ENCODE peak calls at places on chromosome 19, in ten cellular contexts. H, Y, E, J, S, B, A, T, V and U are unnamed samples.

GRCh38 chr19:18274303-18274775 is at the start of gene IQCN:
- DNase-seq in H (peak; percentile 75), V (no peak), T (no peak), J (peak; percentile 84), S (no peak), A (no peak), Y (no peak), E (no peak), B (no peak), U (no peak)

GRCh38 chr19:5691205-5691929 is 1.3 kb downstream of the RPL36 start:
- DNase-seq in E (no peak), A (peak; percentile 84), H (peak; percentile 37), V (no peak), J (peak; percentile 85), B (peak; percentile 51), S (no peak), Y (peak; percentile 81), T (no peak), U (no peak)

GRCh38 chr19:38452430-38453366 is 19.2 kb downstream of the RYR1 start:
- DNase-seq in A (peak; percentile 83), T (no peak), J (peak; percentile 26), V (no peak), E (no peak), B (peak; percentile 87), Y (no peak), H (peak; percentile 99), S (no peak), U (peak; percentile 74)

GRCh38 chr19:3336680-3337523 is 29.5 kb upstream of the NFIC start:
- DNase-seq in S (peak; percentile 93), Y (peak; percentile 90), E (peak; percentile 70), B (no peak), J (peak; percentile 82), A (peak; percentile 93), V (no peak), T (no peak), H (no peak), U (no peak)

GRCh38 chr19:45592366-45592765 is 7.8 kb upstream of the OPA3 start:
- DNase-seq in H (no peak), E (no peak), A (no peak), B (no peak), T (no peak), V (no peak), Y (no peak), S (no peak), J (no peak), U (no peak)

GRCh38 chr19:45782820-45783785 is 813 bp upstream of the DMPK start:
- DNase-seq in V (no peak), A (no peak), E (no peak), Y (peak; percentile 85), S (peak; percentile 85), T (no peak), J (no peak), H (peak; percentile 36), B (no peak), U (peak; percentile 74)

GRCh38 chr19:48152552-48152951 is 17.6 kb downstream of the LIG1 start:
- DNase-seq in T (peak; percentile 76), A (peak; percentile 45), J (peak; percentile 60), S (peak; percentile 63), V (no peak), E (no peak), Y (peak; percentile 49), H (peak; percentile 50), B (peak; percentile 52), U (peak; percentile 37)

GRCh38 chr19:3723883-3724282 is 15.7 kb downstream of the TJP3 start:
- DNase-seq in Y (no peak), A (no peak), T (no peak), B (no peak), V (no peak), H (no peak), E (no peak), S (no peak), J (no peak), U (no peak)

GRCh38 chr19:45113628-45114027 is 20.6 kb downstream of the PPP1R37 start:
- DNase-seq in Y (no peak), E (no peak), V (no peak), B (no peak), H (no peak), A (no peak), S (no peak), J (peak; percentile 80), T (no peak), U (no peak)

GRCh38 chr19:57110592-57111328 is 9.0 kb upstream of the USP29 start:
- DNase-seq in E (no peak), H (no peak), T (no peak), B (no peak), S (no peak), Y (no peak), J (no peak), V (no peak), A (no peak), U (peak; percentile 22)

GRCh38 chr19:45668342-45668871 is 386 bp downstream of the GIPR start:
- DNase-seq in V (no peak), J (peak; percentile 42), Y (no peak), B (no peak), A (peak; percentile 82), E (no peak), T (no peak), H (no peak), S (no peak), U (no peak)

GRCh38 chr19:41479757-41480191 is 36.8 kb downstream of the ERICH4 start:
- DNase-seq in A (no peak), V (no peak), E (no peak), Y (peak; percentile 35), J (no peak), S (no peak), H (no peak), T (no peak), B (no peak), U (peak; percentile 48)

GRCh38 chr19:19642506-19643157 is 825 bp downstream of the GMIP start:
- DNase-seq in Y (no peak), S (no peak), E (no peak), A (no peak), B (peak; percentile 65), V (no peak), T (no peak), H (no peak), J (no peak), U (peak; percentile 31)

GRCh38 chr19:4191044-4191443 is 8.6 kb downstream of the ANKRD24 start:
- DNase-seq in J (no peak), H (no peak), B (no peak), S (no peak), A (no peak), T (no peak), E (no peak), V (no peak), Y (no peak), U (peak; percentile 32)

GRCh38 chr19:56404705-56405056 is 549 bp downstream of the ZNF583 start:
- DNase-seq in B (no peak), H (no peak), J (no peak), A (no peak), V (no peak), E (no peak), S (no peak), T (no peak), Y (no peak), U (no peak)

GRCh38 chr19:10662384-10663251 is 8.5 kb downstream of the ILF3 start:
- DNase-seq in V (no peak), Y (no peak), B (no peak), H (no peak), T (no peak), S (no peak), E (no peak), A (peak; percentile 0), J (no peak), U (no peak)

GRCh38 chr19:49908480-49909420 is 12.1 kb upstream of the IL4I1 start:
- DNase-seq in J (no peak), B (no peak), A (no peak), T (no peak), E (no peak), V (no peak), S (no peak), Y (no peak), H (no peak), U (no peak)

GRCh38 chr19:7447648-7448047 is 41.2 kb downstream of the PEX11G start:
- DNase-seq in H (no peak), E (no peak), J (no peak), S (no peak), T (no peak), Y (no peak), V (no peak), A (no peak), B (no peak), U (no peak)

GRCh38 chr19:9150650-9151049 is 10.5 kb downstream of the ZNF317 start:
- DNase-seq in V (no peak), Y (no peak), E (no peak), A (no peak), H (no peak), S (no peak), J (no peak), B (no peak), T (no peak), U (no peak)
- H3K9me3 ChIP-seq in V (peaks cover 44% of the 10 kb centered on the region), Y (peaks cover 41% of the 10 kb centered on the region), E (peaks cover 33% of the 10 kb centered on the region), A (no peaks in the 10 kb centered on the region), H (peaks cover 38% of the 10 kb centered on the region), S (peaks cover 8% of the 10 kb centered on the region), J (peaks cover 4% of the 10 kb centered on the region), B (peaks cover 2% of the 10 kb centered on the region), T (peaks cover under 1% of the 10 kb centered on the region), U (peaks cover 19% of the 10 kb centered on the region)

GRCh38 chr19:54523403-54523802 is 20.8 kb downstream of the LAIR2 start:
- DNase-seq in Y (no peak), J (no peak), S (no peak), B (no peak), V (peak; percentile 71), E (no peak), A (no peak), H (no peak), T (no peak), U (no peak)
- H3K9me3 ChIP-seq in Y (no peaks in the 10 kb centered on the region), J (no peaks in the 10 kb centered on the region), S (peaks cover 1% of the 10 kb centered on the region), B (no peaks in the 10 kb centered on the region), V (no peaks in the 10 kb centered on the region), E (no peaks in the 10 kb centered on the region), A (no peaks in the 10 kb centered on the region), H (peaks cover 87% of the 10 kb centered on the region), T (no peaks in the 10 kb centered on the region), U (no peaks in the 10 kb centered on the region)

GRCh38 chr19:30074096-30074495 is 132.1 kb downstream of the URI1 start:
- DNase-seq in S (no peak), T (peak; percentile 4), H (no peak), V (no peak), A (no peak), Y (no peak), E (no peak), J (no peak), B (no peak), U (no peak)
- H3K9me3 ChIP-seq in S (peaks cover under 1% of the 10 kb centered on the region), T (no peaks in the 10 kb centered on the region), H (no peaks in the 10 kb centered on the region), V (no peaks in the 10 kb centered on the region), A (no peaks in the 10 kb centered on the region), Y (no peaks in the 10 kb centered on the region), E (no peaks in the 10 kb centered on the region), J (no peaks in the 10 kb centered on the region), B (no peaks in the 10 kb centered on the region), U (no peaks in the 10 kb centered on the region)

GRCh38 chr19:13281567-13282291 is 131.5 kb downstream of the IER2 start:
- DNase-seq in V (no peak), B (peak; percentile 49), E (no peak), H (no peak), A (no peak), J (no peak), Y (no peak), T (no peak), S (no peak), U (no peak)

GRCh38 chr19:13275016-13275722 is 125.0 kb downstream of the IER2 start:
- DNase-seq in V (no peak), A (no peak), B (no peak), J (no peak), T (no peak), E (no peak), S (no peak), H (no peak), Y (no peak), U (no peak)

GRCh38 chr19:13282486-13283065 is 132.4 kb downstream of the IER2 start:
- DNase-seq in A (no peak), J (no peak), H (no peak), T (no peak), S (no peak), E (no peak), V (no peak), Y (no peak), B (no peak), U (no peak)

GRCh38 chr19:13277104-13277809 is 127.0 kb downstream of the IER2 start:
- DNase-seq in H (peak; percentile 61), E (no peak), Y (peak; percentile 31), T (peak; percentile 50), B (peak; percentile 56), J (peak; percentile 78), A (no peak), S (peak; percentile 64), V (peak; percentile 71), U (peak; percentile 92)
- H3K9me3 ChIP-seq in H (no peaks in the 10 kb centered on the region), E (no peaks in the 10 kb centered on the region), Y (no peaks in the 10 kb centered on the region), T (no peaks in the 10 kb centered on the region), B (no peaks in the 10 kb centered on the region), J (no peaks in the 10 kb centered on the region), A (no peaks in the 10 kb centered on the region), S (no peaks in the 10 kb centered on the region), V (peaks cover 5% of the 10 kb centered on the region), U (no peaks in the 10 kb centered on the region)